ENCODE peak calls at places on chromosome 5, in four cellular contexts. M is GM13977, H is NCI-H146, O is heart right ventricle. L is an unnamed sample.

GRCh38 chr5:151200913-151201445 is 22.9 kb downstream of the CCDC69 start:
- DNase-seq in M (no peak), H (no peak), O (no peak), L (no peak)

GRCh38 chr5:116900793-116901192 is 326.2 kb upstream of the SEMA6A start:
- DNase-seq in M (no peak), H (no peak), O (no peak), L (no peak)

GRCh38 chr5:176831026-176831423 is 20.7 kb downstream of the UNC5A start:
- DNase-seq in M (no peak), H (no peak), O (no peak), L (no peak)

GRCh38 chr5:170633235-170634041 is 129.6 kb downstream of the KCNIP1 start:
- DNase-seq in M (no peak), H (peak; percentile 18), O (peak; percentile 39), L (peak; percentile 34)

GRCh38 chr5:146724975-146725374 is 153.6 kb downstream of the PPP2R2B start:
- DNase-seq in M (no peak), H (no peak), O (no peak), L (no peak)

GRCh38 chr5:126878624-126879023 is 101.7 kb downstream of the LMNB1 start:
- DNase-seq in M (no peak), H (no peak), O (no peak), L (no peak)

GRCh38 chr5:123156577-123157296 is 67.7 kb downstream of the PRDM6 start:
- DNase-seq in M (no peak), H (no peak), O (no peak), L (peak; percentile 53)

GRCh38 chr5:8633259-8633658 is 764.3 kb downstream of the MTRR start:
- DNase-seq in M (no peak), H (no peak), O (no peak), L (no peak)

GRCh38 chr5:177179431-177179830 is 45.9 kb downstream of the NSD1 start:
- DNase-seq in M (no peak), H (no peak), O (no peak), L (no peak)

GRCh38 chr5:176402684-176403083 is 13.7 kb downstream of the CLTB start:
- DNase-seq in M (no peak), H (no peak), O (no peak), L (no peak)

GRCh38 chr5:119022017-119022745 is 33.8 kb upstream of the DTWD2 start:
- DNase-seq in M (peak; percentile 41), H (no peak), O (no peak), L (peak; percentile 14)

GRCh38 chr5:152246401-152246800 is 158.7 kb downstream of the NMUR2 start:
- DNase-seq in M (no peak), H (no peak), O (peak; percentile 14), L (no peak)

GRCh38 chr5:98763001-98763630 is 10.3 kb upstream of the RGMB start:
- DNase-seq in M (no peak), H (no peak), O (no peak), L (peak; percentile 83)